ENCODE peak calls at places on chromosomes 13 and 19, in five cellular contexts. E is fibroblast of lung, X is tibial artery, Z is AG04449, R is EH. K is an unnamed sample.

GRCh38 chr13:42190529-42190928 is 81.4 kb upstream of the AKAP11 start:
- DNase-seq in E (no peak), X (no peak), Z (no peak), R (no peak), K (no peak)

GRCh38 chr13:27411393-27411792 is 13.0 kb upstream of the GTF3A start:
- DNase-seq in E (no peak), X (no peak), Z (no peak), R (no peak), K (no peak)

GRCh38 chr13:20291037-20291436 is 58.9 kb upstream of the GJB6 start:
- DNase-seq in E (no peak), X (no peak), Z (no peak), R (no peak), K (no peak)

GRCh38 chr13:98761126-98761978 is 8.9 kb upstream of the SLC15A1 start:
- DNase-seq in E (peak; percentile 39), X (no peak), Z (no peak), R (peak; percentile 55), K (peak; percentile 85)

GRCh38 chr19:47024502-47024901 is 4.9 kb downstream of the NPAS1 start:
- DNase-seq in E (no peak), X (no peak), Z (no peak), R (no peak), K (no peak)

GRCh38 chr13:42574011-42574410 is at the start of gene TNFSF11:
- DNase-seq in E (no peak), X (no peak), Z (no peak), R (no peak), K (no peak)

GRCh38 chr13:30698023-30698422 is 37.3 kb upstream of the ALOX5AP start:
- DNase-seq in E (peak; percentile 86), X (peak; percentile 51), Z (no peak), R (peak; percentile 54), K (no peak)

GRCh38 chr19:18386543-18387251 is 739 bp downstream of the GDF15 start:
- DNase-seq in E (no peak), X (no peak), Z (no peak), R (peak; percentile 60), K (peak; percentile 58)

GRCh38 chr19:18093439-18094161 is 4.0 kb upstream of the MAST3 start:
- DNase-seq in E (no peak), X (no peak), Z (no peak), R (peak; percentile 49), K (no peak)

GRCh38 chr19:39144487-39145071 is 19.0 kb downstream of the PAK4 start:
- DNase-seq in E (peak; percentile 41), X (no peak), Z (no peak), R (peak; percentile 27), K (no peak)

GRCh38 chr19:43313711-43314495 is 39.6 kb upstream of the CD177 start:
- DNase-seq in E (no peak), X (no peak), Z (no peak), R (no peak), K (no peak)

GRCh38 chr13:32448224-32448623 is 20.3 kb upstream of the N4BP2L1 start:
- DNase-seq in E (no peak), X (no peak), Z (no peak), R (no peak), K (no peak)

GRCh38 chr19:31568724-31569123 is 219.5 kb upstream of the TSHZ3 start:
- DNase-seq in E (no peak), X (peak; percentile 38), Z (no peak), R (no peak), K (no peak)

GRCh38 chr13:39452412-39452811 is 150.6 kb downstream of the LHFPL6 start:
- DNase-seq in E (peak; percentile 55), X (no peak), Z (peak; percentile 10), R (peak; percentile 34), K (peak; percentile 75)

GRCh38 chr13:20414475-20415287 is 111.0 kb downstream of the CRYL1 start:
- DNase-seq in E (no peak), X (no peak), Z (no peak), R (no peak), K (no peak)

GRCh38 chr13:29434217-29434940 is 161.1 kb downstream of the SLC7A1 start:
- DNase-seq in E (no peak), X (no peak), Z (no peak), R (no peak), K (no peak)

GRCh38 chr13:33536639-33537425 is 251.3 kb upstream of the STARD13 start:
- DNase-seq in E (peak; percentile 68), X (no peak), Z (peak; percentile 41), R (peak; percentile 89), K (peak; percentile 93)

GRCh38 chr19:19185853-19186728 is 5.9 kb downstream of the BORCS8 start:
- DNase-seq in E (peak; percentile 18), X (no peak), Z (no peak), R (peak; percentile 51), K (peak; percentile 54)

GRCh38 chr13:36298535-36299068 is 988 bp upstream of the CCDC169 start:
- DNase-seq in E (no peak), X (no peak), Z (no peak), R (no peak), K (peak; percentile 11)

GRCh38 chr13:92719868-92720267 is 506.7 kb upstream of the GPC6 start:
- DNase-seq in E (no peak), X (no peak), Z (no peak), R (no peak), K (no peak)

GRCh38 chr13:40682449-40683240 is 16.2 kb upstream of the FOXO1 start:
- DNase-seq in E (peak; percentile 39), X (no peak), Z (no peak), R (peak; percentile 35), K (peak; percentile 36)

GRCh38 chr13:52845766-52846566 is 2.5 kb downstream of the PCDH8 start:
- DNase-seq in E (peak; percentile 3), X (no peak), Z (no peak), R (no peak), K (no peak)

GRCh38 chr13:23871616-23872220 is 17.5 kb downstream of the MIPEP start:
- DNase-seq in E (peak; percentile 40), X (no peak), Z (no peak), R (peak; percentile 56), K (peak; percentile 59)

GRCh38 chr19:6774821-6775707 is 2.6 kb downstream of the VAV1 start:
- DNase-seq in E (no peak), X (no peak), Z (no peak), R (no peak), K (no peak)

GRCh38 chr19:13283871-13284270 is 133.7 kb downstream of the IER2 start:
- DNase-seq in E (no peak), X (no peak), Z (no peak), R (no peak), K (no peak)

GRCh38 chr13:23418776-23419683 is 14.5 kb downstream of the SACS start:
- DNase-seq in E (no peak), X (no peak), Z (no peak), R (no peak), K (no peak)

GRCh38 chr13:35891486-35891885 is 239.7 kb downstream of the DCLK1 start:
- DNase-seq in E (no peak), X (no peak), Z (no peak), R (no peak), K (no peak)

GRCh38 chr13:99062593-99062992 is 84.7 kb upstream of the DOCK9 start:
- DNase-seq in E (peak; percentile 78), X (no peak), Z (no peak), R (peak; percentile 80), K (no peak)

GRCh38 chr13:20869540-20869939 is 33.0 kb downstream of the XPO4 start:
- DNase-seq in E (no peak), X (no peak), Z (no peak), R (peak; percentile 27), K (peak; percentile 26)

GRCh38 chr19:32189956-32190706 is 155.3 kb upstream of the ZNF507 start:
- DNase-seq in E (no peak), X (peak; percentile 29), Z (no peak), R (no peak), K (no peak)

GRCh38 chr19:46021531-46022041 is 1.3 kb downstream of the PGLYRP1 start:
- DNase-seq in E (no peak), X (peak; percentile 54), Z (no peak), R (no peak), K (no peak)

GRCh38 chr19:52542984-52543664 is 15.7 kb downstream of the ZNF808 start:
- DNase-seq in E (peak; percentile 2), X (no peak), Z (no peak), R (no peak), K (no peak)

GRCh38 chr19:42206871-42207755 is 10.4 kb downstream of the DEDD2 start:
- DNase-seq in E (peak; percentile 72), X (no peak), Z (no peak), R (peak; percentile 69), K (peak; percentile 26)

GRCh38 chr13:21481359-21481758 is 22.3 kb upstream of the ZDHHC20 start:
- DNase-seq in E (no peak), X (no peak), Z (no peak), R (peak; percentile 20), K (no peak)

K was measured in mesenchymal stem cell.